ENCODE peak calls at places on chromosomes 4 and X, in eight cellular contexts. O, Y, P, S, Q, G, R and X are unnamed samples.

GRCh38 chr4:8395504-8395903 is 45.0 kb downstream of the ACOX3 start:
- DNase-seq in O (no peak), Y (no peak), P (no peak), S (no peak), Q (no peak), G (no peak), R (no peak), X (no peak)

GRCh38 chr4:73836373-73837269 is at the start of gene CXCL6:
- DNase-seq in O (no peak), Y (peak), P (peak), S (peak), Q (peak), G (no peak), R (peak), X (no peak)

GRCh38 chr4:1345905-1346780 is 865 bp upstream of the UVSSA start:
- DNase-seq in O (peak), Y (peak), P (peak), S (peak), Q (peak), G (peak), R (peak), X (peak)

GRCh38 chr4:71198958-71199357 is 139.9 kb upstream of the SLC4A4 start:
- DNase-seq in O (no peak), Y (no peak), P (no peak), S (no peak), Q (no peak), G (no peak), R (no peak), X (no peak)

GRCh38 chrX:19750028-19750786 is 137.2 kb downstream of the SH3KBP1 start:
- DNase-seq in O (no peak), Y (no peak), P (no peak), S (no peak), Q (no peak), G (no peak), R (no peak), X (no peak)

GRCh38 chr4:25060586-25061340 is 30.0 kb upstream of the LGI2 start:
- DNase-seq in O (no peak), Y (no peak), P (no peak), S (no peak), Q (no peak), G (peak), R (peak), X (no peak)

GRCh38 chr4:76562161-76562560 is 127.1 kb downstream of the SHROOM3 start:
- DNase-seq in O (no peak), Y (no peak), P (no peak), S (no peak), Q (no peak), G (peak), R (peak), X (no peak)

GRCh38 chrX:81120936-81121351 is 80.8 kb downstream of the HMGN5 start:
- DNase-seq in O (no peak), Y (peak), P (peak), S (peak), Q (peak), G (peak), R (peak), X (no peak)

GRCh38 chr4:114026447-114026846 is 47.0 kb upstream of the ARSJ start:
- DNase-seq in O (no peak), Y (no peak), P (no peak), S (no peak), Q (no peak), G (no peak), R (no peak), X (no peak)

GRCh38 chr4:185115827-185116232 is 27.2 kb upstream of the SLC25A4 start:
- DNase-seq in O (no peak), Y (peak), P (peak), S (no peak), Q (peak), G (peak), R (peak), X (peak)

GRCh38 chrX:2584659-2585470 is 84.1 kb upstream of the DHRSX start:
- DNase-seq in O (no peak), Y (no peak), P (no peak), S (no peak), Q (no peak), G (no peak), R (no peak), X (no peak)

GRCh38 chr4:102405706-102406510 is 60.6 kb upstream of the SLC39A8 start:
- DNase-seq in O (no peak), Y (no peak), P (no peak), S (peak), Q (no peak), G (no peak), R (no peak), X (no peak)

GRCh38 chrX:140389331-140389730 is 115.5 kb downstream of the SOX3 start:
- DNase-seq in O (no peak), Y (peak), P (no peak), S (no peak), Q (no peak), G (no peak), R (no peak), X (no peak)

GRCh38 chrX:73913580-73913979 is 350.6 kb downstream of the CHIC1 start:
- DNase-seq in O (no peak), Y (no peak), P (no peak), S (no peak), Q (no peak), G (peak), R (peak), X (no peak)

GRCh38 chr4:186953601-186954260 is 230.1 kb upstream of the FAT1 start:
- DNase-seq in O (no peak), Y (no peak), P (no peak), S (no peak), Q (peak), G (no peak), R (no peak), X (no peak)

GRCh38 chr4:69058410-69059059 is 37.7 kb upstream of the UGT2B7 start:
- DNase-seq in O (no peak), Y (no peak), P (no peak), S (no peak), Q (no peak), G (no peak), R (no peak), X (no peak)

GRCh38 chrX:19569930-19570329 is 54.6 kb upstream of the MAP3K15 start:
- DNase-seq in O (no peak), Y (no peak), P (no peak), S (no peak), Q (no peak), G (no peak), R (no peak), X (no peak)

GRCh38 chrX:68912113-68912980 is 83.5 kb downstream of the EFNB1 start:
- DNase-seq in O (no peak), Y (no peak), P (no peak), S (no peak), Q (peak), G (peak), R (no peak), X (no peak)

GRCh38 chrX:156002517-156002916 is 5.0 kb downstream of the IL9R start:
- DNase-seq in O (no peak), Y (no peak), P (no peak), S (no peak), Q (no peak), G (no peak), R (no peak), X (no peak)

GRCh38 chrX:107742754-107743191 is 32.8 kb downstream of the TSC22D3 start:
- DNase-seq in O (no peak), Y (peak), P (no peak), S (no peak), Q (peak), G (no peak), R (no peak), X (no peak)
- H3K4me3 ChIP-seq in O (no peak), Y (no peak), P (peak), S (no peak), Q (peak), G (no peak), R (no peak), X (peak)

GRCh38 chrX:10833299-10834169 is 213.1 kb upstream of the MID1 start:
- DNase-seq in O (no peak), Y (peak), P (no peak), S (peak), Q (no peak), G (no peak), R (no peak), X (peak)

GRCh38 chrX:10828640-10829039 is 208.3 kb upstream of the MID1 start:
- DNase-seq in O (no peak), Y (no peak), P (no peak), S (no peak), Q (no peak), G (no peak), R (no peak), X (no peak)

DNA sequence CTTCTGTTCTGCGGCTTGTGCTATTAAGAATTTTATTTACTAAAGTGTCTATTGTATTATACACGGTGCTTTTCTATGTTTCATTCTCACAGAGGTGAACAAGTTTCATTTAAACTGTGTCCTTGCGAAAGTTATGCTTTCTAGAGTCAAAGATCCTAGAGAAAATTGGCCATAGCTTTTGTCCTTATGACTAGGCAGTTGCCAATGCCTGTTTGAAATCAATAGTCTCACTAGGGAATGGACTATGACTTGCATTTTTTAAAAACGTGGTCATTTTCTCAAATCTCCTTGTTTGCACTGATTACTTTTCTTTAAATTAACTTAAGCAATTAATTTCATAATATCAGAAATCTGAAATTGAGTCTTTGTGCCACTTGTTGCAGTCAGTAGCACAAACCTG is 211.7 kb upstream of the MID1 start:
- DNase-seq in O (no peak), Y (no peak), P (no peak), S (no peak), Q (no peak), G (no peak), R (no peak), X (no peak)
- H3K4me3 ChIP-seq in O (no peak), Y (no peak), P (no peak), S (no peak), Q (no peak), G (no peak), R (no peak), X (peak)

GRCh38 chrX:129738466-129739308 is at the start of gene XPNPEP2:
- DNase-seq in O (no peak), Y (peak), P (peak), S (no peak), Q (no peak), G (peak), R (peak), X (no peak)
- H3K4me3 ChIP-seq in O (no peak), Y (no peak), P (peak), S (no peak), Q (no peak), G (no peak), R (no peak), X (no peak)

GRCh38 chrX:100408643-100409315 is 1.3 kb downstream of the PCDH19 start:
- DNase-seq in O (no peak), Y (no peak), P (no peak), S (no peak), Q (no peak), G (no peak), R (no peak), X (no peak)
- H3K4me3 ChIP-seq in O (peak), Y (no peak), P (peak), S (no peak), Q (peak), G (no peak), R (no peak), X (peak)

DNA sequence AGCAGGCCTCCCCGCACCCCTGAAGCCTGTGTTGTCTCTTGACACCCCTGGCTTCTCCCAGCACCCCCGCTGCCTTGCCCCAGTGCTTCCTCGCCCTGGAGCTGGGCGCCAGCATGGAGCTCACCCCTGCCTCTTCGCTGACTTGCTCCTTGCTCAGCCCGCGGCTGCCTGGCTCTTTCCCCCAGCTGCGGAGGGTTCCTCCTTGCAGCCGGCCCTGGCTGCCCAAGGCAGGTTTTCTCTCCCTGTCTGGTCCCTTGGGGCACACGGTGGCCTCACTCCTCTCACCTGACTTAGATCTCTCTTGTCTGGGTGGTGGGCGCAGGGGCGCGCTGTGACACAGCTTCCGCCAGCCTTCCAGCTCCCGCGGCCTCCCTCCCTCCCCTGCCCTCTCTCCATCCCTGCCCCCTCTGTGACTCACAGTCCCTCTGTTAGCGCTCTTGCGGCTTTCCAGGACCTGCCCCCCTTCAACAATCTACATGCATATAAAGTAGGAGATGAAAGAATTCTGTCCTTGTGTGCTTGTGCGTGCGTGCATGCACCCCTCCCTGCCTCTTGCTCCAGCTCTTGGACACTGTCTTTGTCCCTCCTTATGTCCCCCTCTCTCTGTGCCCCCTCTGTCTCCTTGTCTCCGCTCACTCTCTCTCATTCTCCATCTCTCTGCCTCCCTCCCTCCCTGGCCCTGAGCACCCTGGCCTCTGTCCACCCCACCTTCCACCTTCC is 2.2 kb downstream of the PLXNB3 start:
- DNase-seq in O (peak), Y (peak), P (no peak), S (peak), Q (peak), G (peak), R (peak), X (peak)
- H3K4me3 ChIP-seq in O (peak), Y (no peak), P (peak), S (no peak), Q (no peak), G (no peak), R (peak), X (peak)

DNA sequence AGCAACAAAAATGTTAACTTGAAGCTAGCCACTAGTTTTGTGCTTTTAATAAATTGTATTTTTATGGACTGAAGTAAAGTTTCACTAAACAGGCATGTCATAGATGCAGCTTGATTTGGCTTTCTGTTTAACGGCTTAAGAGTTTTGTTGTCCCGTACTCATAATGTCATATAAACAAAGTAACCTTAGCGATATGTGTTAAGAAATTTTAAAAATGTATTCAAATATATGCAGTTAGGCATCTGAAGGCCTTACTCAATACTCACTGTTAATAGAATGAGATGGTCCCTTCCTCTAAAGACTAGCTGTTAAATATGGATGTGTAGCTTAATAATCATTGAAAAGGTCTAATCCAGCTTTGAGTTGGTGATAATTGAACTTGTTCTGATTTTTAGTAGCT is 1.0 kb upstream of the SCLT1 start:
- DNase-seq in O (no peak), Y (no peak), P (no peak), S (no peak), Q (no peak), G (no peak), R (no peak), X (no peak)
- H3K4me3 ChIP-seq in O (peak), Y (no peak), P (peak), S (peak), Q (peak), G (no peak), R (peak), X (peak)

GRCh38 chr4:54101190-54102041 is 1.5 kb downstream of the GSX2 start:
- DNase-seq in O (no peak), Y (no peak), P (no peak), S (no peak), Q (no peak), G (no peak), R (no peak), X (no peak)

GRCh38 chr4:54102747-54103146 is 2.8 kb downstream of the GSX2 start:
- DNase-seq in O (no peak), Y (no peak), P (no peak), S (no peak), Q (no peak), G (no peak), R (no peak), X (no peak)

GRCh38 chr4:54099287-54099958 is 540 bp upstream of the GSX2 start:
- DNase-seq in O (no peak), Y (no peak), P (no peak), S (no peak), Q (no peak), G (no peak), R (no peak), X (no peak)

GRCh38 chr4:54099959-54100606 is at the start of gene GSX2:
- DNase-seq in O (no peak), Y (no peak), P (peak), S (no peak), Q (peak), G (no peak), R (no peak), X (no peak)

DNA sequence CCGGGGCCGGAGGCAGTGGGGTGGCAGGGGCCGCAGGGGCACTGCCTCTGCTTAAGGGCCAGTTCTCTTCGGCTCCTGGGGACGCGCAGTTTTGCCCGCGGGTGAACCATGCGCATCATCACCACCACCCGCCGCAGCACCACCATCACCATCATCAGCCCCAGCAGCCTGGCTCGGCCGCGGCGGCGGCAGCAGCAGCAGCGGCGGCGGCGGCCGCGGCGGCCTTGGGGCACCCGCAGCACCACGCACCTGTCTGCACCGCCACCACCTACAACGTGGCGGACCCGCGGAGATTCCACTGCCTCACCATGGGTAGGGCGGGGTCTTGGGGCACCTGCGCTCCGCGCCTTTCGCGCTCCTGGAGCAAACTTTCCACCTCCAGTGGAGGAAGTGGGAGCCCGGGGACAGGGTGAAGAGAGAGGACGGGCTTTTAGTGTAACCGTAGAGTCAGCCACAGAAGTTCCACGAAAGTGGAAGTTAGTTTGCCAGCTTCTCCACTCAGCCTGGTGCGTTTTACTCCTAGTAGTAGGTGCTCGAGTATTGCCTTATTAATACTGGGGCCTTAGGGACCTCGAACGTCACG is 735 bp downstream of the GSX2 start:
- DNase-seq in O (no peak), Y (no peak), P (no peak), S (no peak), Q (peak), G (no peak), R (no peak), X (no peak)
- H3K4me3 ChIP-seq in O (peak), Y (no peak), P (peak), S (peak), Q (peak), G (peak), R (peak), X (peak)

GRCh38 chr4:2814627-2815026 is 21.7 kb downstream of the SH3BP2 start:
- DNase-seq in O (no peak), Y (no peak), P (no peak), S (no peak), Q (no peak), G (no peak), R (no peak), X (no peak)

GRCh38 chr4:2812985-2813384 is 20.1 kb downstream of the SH3BP2 start:
- DNase-seq in O (no peak), Y (no peak), P (no peak), S (no peak), Q (no peak), G (no peak), R (no peak), X (no peak)

GRCh38 chr4:2813446-2814405 is 20.8 kb downstream of the SH3BP2 start:
- DNase-seq in O (no peak), Y (no peak), P (no peak), S (no peak), Q (no peak), G (no peak), R (no peak), X (no peak)

GRCh38 chr4:2811830-2812599 is 19.1 kb downstream of the SH3BP2 start:
- DNase-seq in O (peak), Y (peak), P (peak), S (peak), Q (peak), G (peak), R (peak), X (peak)

DNA sequence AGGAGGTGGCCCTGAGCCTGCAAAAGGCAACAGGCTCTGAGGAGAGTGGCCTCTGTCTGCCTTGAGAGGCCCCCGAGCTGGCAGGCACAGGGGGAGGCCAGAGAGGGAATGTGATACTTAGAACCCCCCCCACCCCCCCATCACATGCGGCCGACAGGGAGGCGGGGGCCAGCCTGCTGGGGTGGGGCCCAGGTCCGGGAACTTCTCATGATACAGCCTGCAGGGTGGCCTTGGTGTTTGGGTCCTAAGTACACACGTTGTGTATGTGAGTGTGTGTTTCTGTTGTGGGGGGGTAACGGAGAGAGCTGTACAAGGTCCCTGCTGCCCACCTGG is 19.7 kb downstream of the SH3BP2 start:
- DNase-seq in O (no peak), Y (no peak), P (no peak), S (no peak), Q (no peak), G (no peak), R (no peak), X (no peak)
- H3K4me3 ChIP-seq in O (no peak), Y (no peak), P (peak), S (no peak), Q (peak), G (no peak), R (peak), X (peak)